ENCODE peak calls at places on chromosomes 2 and 18, in nine cellular contexts. M is fibroblast of the conjunctiva, H is T follicular helper cell, I is small intestine, J is SW 1271, A is nephron progenitor cell, L is kidney, Q is endothelial cell of umbilical vein, Y is suprapubic skin. T is an unnamed sample.

GRCh38 chr18:5628512-5629255 is 84.9 kb upstream of the EPB41L3 start:
- DNase-seq in A (peak; percentile 66), I (peak; percentile 93), Y (peak; percentile 71), J (no peak), M (no peak), Q (peak; percentile 25), L (peak; percentile 76), H (no peak), T (no peak)

GRCh38 chr18:31428211-31428610 is 19.3 kb upstream of the DSG3 start:
- DNase-seq in I (no peak), Y (no peak), Q (no peak), J (no peak), L (no peak), M (no peak), H (no peak), A (no peak), T (no peak)

GRCh38 chr2:193409951-193410350 is 1215.2 kb upstream of the TMEFF2 start:
- DNase-seq in I (no peak), L (no peak), H (no peak), Y (no peak), A (no peak), Q (no peak), J (no peak), M (no peak), T (no peak)

GRCh38 chr2:224887159-224887558 is 155.1 kb downstream of the DOCK10 start:
- DNase-seq in L (no peak), M (peak; percentile 84), I (no peak), J (no peak), Y (no peak), H (no peak), A (no peak), Q (no peak), T (peak; percentile 18)

GRCh38 chr2:28406276-28407096 is 13.8 kb downstream of the FOSL2 start:
- DNase-seq in H (no peak), A (no peak), M (no peak), L (peak; percentile 87), I (peak; percentile 54), Y (peak; percentile 77), Q (peak; percentile 52), J (no peak), T (peak; percentile 89)

GRCh38 chr2:137157851-137158250 is 392.5 kb downstream of the THSD7B start:
- DNase-seq in Y (no peak), H (no peak), A (no peak), I (no peak), M (no peak), Q (no peak), J (no peak), L (no peak), T (no peak)

GRCh38 chr2:73257425-73258125 is 23.5 kb downstream of the CCT7 start:
- DNase-seq in Q (no peak), M (no peak), A (no peak), H (no peak), J (no peak), I (peak; percentile 9), Y (peak; percentile 65), L (no peak), T (no peak)

GRCh38 chr2:177221534-177221933 is 8.9 kb downstream of the HNRNPA3 start:
- DNase-seq in L (no peak), A (no peak), J (no peak), M (no peak), Y (no peak), I (no peak), Q (no peak), H (no peak), T (no peak)

GRCh38 chr2:237141556-237141955 is 55.9 kb downstream of the COPS8 start:
- DNase-seq in M (peak; percentile 90), Y (no peak), J (no peak), A (no peak), H (no peak), Q (no peak), I (no peak), L (no peak), T (peak; percentile 75)

GRCh38 chr2:153110477-153110876 is 368.1 kb downstream of the RPRM start:
- DNase-seq in H (no peak), Y (no peak), M (no peak), I (no peak), J (no peak), Q (no peak), L (no peak), A (no peak), T (no peak)

GRCh38 chr18:31819106-31819924 is 58.6 kb upstream of the SLC25A52 start:
- DNase-seq in H (no peak), M (peak; percentile 29), Y (no peak), I (peak; percentile 63), Q (peak; percentile 52), A (peak; percentile 16), L (no peak), J (peak; percentile 59), T (peak; percentile 64)

GRCh38 chr2:38797276-38797675 is 19.3 kb downstream of the GEMIN6 start:
- DNase-seq in M (no peak), H (no peak), Q (peak; percentile 71), Y (no peak), J (peak; percentile 51), I (no peak), A (no peak), L (no peak), T (no peak)

GRCh38 chr18:67669993-67670671 is 153.6 kb upstream of the DSEL start:
- DNase-seq in Y (no peak), M (peak; percentile 87), J (no peak), I (no peak), L (no peak), A (no peak), H (no peak), Q (no peak), T (peak; percentile 90)

GRCh38 chr2:207901847-207902246 is 123.5 kb downstream of the PLEKHM3 start:
- DNase-seq in L (no peak), M (no peak), H (no peak), Q (no peak), J (no peak), I (no peak), Y (no peak), A (no peak), T (no peak)

GRCh38 chr2:133780099-133780996 is 212.1 kb upstream of the NCKAP5 start:
- DNase-seq in H (no peak), Y (no peak), L (no peak), I (peak; percentile 63), Q (peak; percentile 90), M (peak; percentile 64), J (peak; percentile 77), A (peak; percentile 73), T (peak; percentile 91)

GRCh38 chr18:54777989-54778388 is 50.3 kb upstream of the RAB27B start:
- DNase-seq in Y (no peak), H (no peak), M (no peak), L (no peak), I (no peak), J (no peak), Q (no peak), A (no peak), T (no peak)

GRCh38 chr2:130328710-130329109 is 14.0 kb upstream of the IMP4 start:
- DNase-seq in H (no peak), M (no peak), Y (no peak), A (no peak), Q (no peak), L (no peak), I (no peak), J (no peak), T (peak; percentile 16)

GRCh38 chr2:60275958-60276357 is 277.5 kb downstream of the BCL11A start:
- DNase-seq in J (no peak), L (no peak), Y (no peak), H (no peak), Q (no peak), M (no peak), I (no peak), A (no peak), T (no peak)

GRCh38 chr18:58231930-58232329 is 187.9 kb downstream of the NEDD4L start:
- DNase-seq in A (no peak), Q (peak; percentile 27), M (no peak), L (no peak), Y (no peak), J (no peak), H (no peak), I (peak; percentile 89), T (peak; percentile 35)

GRCh38 chr2:169363570-169364150 is 1.3 kb upstream of the LRP2 start:
- DNase-seq in A (peak; percentile 45), Q (peak; percentile 6), M (no peak), H (no peak), J (no peak), I (peak; percentile 8), Y (no peak), L (peak; percentile 71), T (no peak)

GRCh38 chr2:120463527-120463926 is 117.6 kb downstream of the INHBB start:
- DNase-seq in H (no peak), Q (no peak), I (no peak), A (no peak), M (no peak), J (no peak), L (peak; percentile 52), Y (no peak), T (no peak)

GRCh38 chr2:120989911-120990441 is 254.3 kb downstream of the GLI2 start:
- DNase-seq in I (no peak), Y (peak; percentile 44), Q (no peak), A (no peak), M (no peak), H (no peak), L (no peak), J (no peak), T (no peak)

GRCh38 chr2:1930956-1931914 is 186.9 kb upstream of the PXDN start:
- DNase-seq in M (no peak), J (no peak), I (no peak), Y (no peak), H (no peak), A (no peak), L (peak; percentile 54), Q (no peak), T (no peak)

T was measured in ELR.